ENCODE peak calls at places on chromosomes 4 and X, in eight cellular contexts. One of them, this sample, is unnamed. For H3K4me1, the result is how much of the 10 kb centered on the place peaks cover.

GRCh38 chr4:169682360-169683047 is 62.1 kb downstream of the CLCN3 start:
- DNase-seq in OCI-LY7: no peak
- DNase-seq in ovary: no peak
- DNase-seq in colonic mucosa: no peak
- DNase-seq in CD4-positive, CD25-positive, alpha-beta regulatory T cell: no peak
- DNase-seq in uterus: no peak
- DNase-seq in tibial nerve: no peak
- DNase-seq in fibroblast of lung: no peak
- DNase-seq in this sample: no peak

GRCh38 chr4:44660396-44660795 is 9.0 kb upstream of the YIPF7 start:
- DNase-seq in OCI-LY7: no peak
- DNase-seq in ovary: no peak
- DNase-seq in colonic mucosa: no peak
- DNase-seq in CD4-positive, CD25-positive, alpha-beta regulatory T cell: no peak
- DNase-seq in uterus: no peak
- DNase-seq in tibial nerve: no peak
- DNase-seq in fibroblast of lung: no peak
- DNase-seq in this sample: no peak

GRCh38 chr4:10053635-10054453 is 32.5 kb upstream of the SLC2A9 start:
- DNase-seq in OCI-LY7: no peak
- DNase-seq in ovary: no peak
- DNase-seq in colonic mucosa: no peak
- DNase-seq in CD4-positive, CD25-positive, alpha-beta regulatory T cell: no peak
- DNase-seq in uterus: no peak
- DNase-seq in tibial nerve: no peak
- DNase-seq in fibroblast of lung: no peak
- DNase-seq in this sample: no peak

GRCh38 chrX:101507372-101507771 is 22.1 kb downstream of the ARMCX4 start:
- DNase-seq in OCI-LY7: no peak
- DNase-seq in ovary: no peak
- DNase-seq in colonic mucosa: no peak
- DNase-seq in CD4-positive, CD25-positive, alpha-beta regulatory T cell: no peak
- DNase-seq in uterus: no peak
- DNase-seq in tibial nerve: no peak
- DNase-seq in fibroblast of lung: no peak
- DNase-seq in this sample: no peak

GRCh38 chr4:183241771-183242170 is 78.3 kb downstream of the CLDN22 start:
- DNase-seq in OCI-LY7: no peak
- DNase-seq in ovary: no peak
- DNase-seq in colonic mucosa: no peak
- DNase-seq in CD4-positive, CD25-positive, alpha-beta regulatory T cell: no peak
- DNase-seq in uterus: no peak
- DNase-seq in tibial nerve: no peak
- DNase-seq in fibroblast of lung: peak
- DNase-seq in this sample: no peak

GRCh38 chrX:22467571-22467970 is 194.9 kb downstream of the CBLL2 start:
- DNase-seq in OCI-LY7: no peak
- DNase-seq in ovary: no peak
- DNase-seq in colonic mucosa: no peak
- DNase-seq in CD4-positive, CD25-positive, alpha-beta regulatory T cell: no peak
- DNase-seq in uterus: no peak
- DNase-seq in tibial nerve: no peak
- DNase-seq in fibroblast of lung: no peak
- DNase-seq in this sample: no peak

GRCh38 chrX:111543212-111543762 is 31.8 kb downstream of the SERTM2 start:
- DNase-seq in OCI-LY7: no peak
- DNase-seq in ovary: no peak
- DNase-seq in colonic mucosa: no peak
- DNase-seq in CD4-positive, CD25-positive, alpha-beta regulatory T cell: no peak
- DNase-seq in uterus: no peak
- DNase-seq in tibial nerve: no peak
- DNase-seq in fibroblast of lung: no peak
- DNase-seq in this sample: no peak

GRCh38 chr4:72358483-72358882 is 210.5 kb downstream of the ADAMTS3 start:
- DNase-seq in OCI-LY7: no peak
- DNase-seq in ovary: no peak
- DNase-seq in colonic mucosa: no peak
- DNase-seq in CD4-positive, CD25-positive, alpha-beta regulatory T cell: no peak
- DNase-seq in uterus: no peak
- DNase-seq in tibial nerve: no peak
- DNase-seq in fibroblast of lung: no peak
- DNase-seq in this sample: no peak

GRCh38 chrX:130401415-130402210 is at the start of gene RBMX2:
- DNase-seq in OCI-LY7: peak
- DNase-seq in ovary: peak
- DNase-seq in colonic mucosa: peak
- DNase-seq in CD4-positive, CD25-positive, alpha-beta regulatory T cell: peak
- DNase-seq in uterus: peak
- DNase-seq in tibial nerve: peak
- DNase-seq in fibroblast of lung: peak
- DNase-seq in this sample: peak

DNA sequence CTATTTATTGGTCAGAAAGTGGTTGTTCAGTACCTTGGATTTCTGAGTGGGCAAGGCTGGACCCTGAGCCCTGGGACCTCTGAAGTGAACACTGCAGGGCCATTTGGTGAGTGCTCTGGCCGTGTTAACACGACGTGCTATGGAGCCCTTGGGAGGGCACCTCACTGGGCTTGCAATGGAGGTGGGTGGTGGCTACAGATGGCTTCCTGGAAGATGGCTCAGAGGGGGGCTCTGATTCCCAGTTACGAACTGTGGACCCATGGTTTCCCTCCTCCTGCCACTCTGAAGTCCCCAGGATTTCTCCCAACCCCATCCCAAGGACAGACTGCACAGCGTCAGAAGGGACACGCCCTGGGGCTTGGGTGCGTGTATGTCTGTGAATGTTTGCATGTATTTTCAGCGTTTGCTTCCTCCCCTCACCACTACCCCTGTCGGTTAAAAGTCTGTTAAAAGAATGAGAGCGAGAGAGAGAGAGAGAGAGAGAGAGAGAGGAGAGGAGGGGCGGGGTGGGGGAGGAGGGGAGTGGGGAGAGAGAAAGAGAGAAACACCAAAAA is 3.7 kb upstream of the RHOH start:
- DNase-seq in OCI-LY7: peak
- DNase-seq in ovary: no peak
- DNase-seq in colonic mucosa: no peak
- DNase-seq in CD4-positive, CD25-positive, alpha-beta regulatory T cell: peak
- DNase-seq in uterus: no peak
- DNase-seq in tibial nerve: no peak
- DNase-seq in fibroblast of lung: no peak
- DNase-seq in this sample: no peak
- H3K4me1 ChIP-seq in OCI-LY7: half or more
- H3K4me1 ChIP-seq in ovary: under half
- H3K4me1 ChIP-seq in colonic mucosa: under half
- H3K4me1 ChIP-seq in CD4-positive, CD25-positive, alpha-beta regulatory T cell: under half
- H3K4me1 ChIP-seq in uterus: under half
- H3K4me1 ChIP-seq in tibial nerve: under half
- H3K4me1 ChIP-seq in fibroblast of lung: under half
- H3K4me1 ChIP-seq in this sample: under half

GRCh38 chr4:153556441-153556815 is 90.3 kb downstream of the TMEM131L start:
- DNase-seq in OCI-LY7: no peak
- DNase-seq in ovary: no peak
- DNase-seq in colonic mucosa: no peak
- DNase-seq in CD4-positive, CD25-positive, alpha-beta regulatory T cell: no peak
- DNase-seq in uterus: no peak
- DNase-seq in tibial nerve: no peak
- DNase-seq in fibroblast of lung: no peak
- DNase-seq in this sample: no peak
- H3K27ac ChIP-seq in OCI-LY7: no peak
- H3K27ac ChIP-seq in ovary: no peak
- H3K27ac ChIP-seq in colonic mucosa: no peak
- H3K27ac ChIP-seq in CD4-positive, CD25-positive, alpha-beta regulatory T cell: no peak
- H3K27ac ChIP-seq in uterus: peak
- H3K27ac ChIP-seq in tibial nerve: no peak
- H3K27ac ChIP-seq in fibroblast of lung: no peak
- H3K27ac ChIP-seq in this sample: peak

GRCh38 chr4:68907230-68907629 is 44.4 kb downstream of the UGT2A3 start:
- DNase-seq in OCI-LY7: no peak
- DNase-seq in ovary: no peak
- DNase-seq in colonic mucosa: no peak
- DNase-seq in CD4-positive, CD25-positive, alpha-beta regulatory T cell: no peak
- DNase-seq in uterus: no peak
- DNase-seq in tibial nerve: no peak
- DNase-seq in fibroblast of lung: peak
- DNase-seq in this sample: no peak
- H3K4me1 ChIP-seq in OCI-LY7: under half
- H3K4me1 ChIP-seq in ovary: under half
- H3K4me1 ChIP-seq in colonic mucosa: under half
- H3K4me1 ChIP-seq in CD4-positive, CD25-positive, alpha-beta regulatory T cell: under half
- H3K4me1 ChIP-seq in uterus: under half
- H3K4me1 ChIP-seq in tibial nerve: under half
- H3K4me1 ChIP-seq in fibroblast of lung: under half
- H3K4me1 ChIP-seq in this sample: under half

DNA sequence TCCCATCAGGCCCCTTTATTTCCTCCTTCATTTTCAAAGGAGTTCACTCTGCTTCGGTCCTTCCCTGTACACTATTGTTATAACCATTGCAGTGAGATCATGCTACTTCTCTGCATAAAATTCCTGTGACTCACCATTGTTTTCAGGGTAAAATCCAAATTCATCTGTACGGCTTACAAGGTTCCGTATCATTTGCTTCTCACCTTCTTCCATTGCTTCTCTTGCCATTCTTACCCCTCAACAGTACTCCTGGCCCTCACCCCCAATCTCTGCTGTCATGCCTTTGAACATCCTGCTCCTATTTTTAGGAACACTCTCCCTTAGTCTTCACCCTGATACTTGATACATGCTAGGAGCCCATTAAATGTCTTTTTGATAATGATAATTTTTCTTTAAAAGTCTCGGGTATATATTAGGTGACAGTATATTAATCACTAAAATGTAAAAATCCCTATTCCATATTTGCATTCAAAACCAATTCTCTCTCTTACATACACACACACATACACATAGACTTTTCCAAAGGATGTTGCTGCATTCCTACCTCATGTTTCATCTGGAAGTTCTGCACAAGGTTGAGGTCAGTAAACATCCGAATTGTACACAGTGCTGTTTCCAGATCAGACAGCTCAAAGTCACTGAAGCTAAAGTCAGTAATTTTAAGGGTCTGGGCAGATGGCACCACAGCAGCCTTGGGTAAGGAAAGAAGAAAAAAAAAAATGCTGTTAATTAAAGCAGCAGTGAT is 103.4 kb downstream of the PDE5A start:
- DNase-seq in OCI-LY7: no peak
- DNase-seq in ovary: no peak
- DNase-seq in colonic mucosa: no peak
- DNase-seq in CD4-positive, CD25-positive, alpha-beta regulatory T cell: no peak
- DNase-seq in uterus: no peak
- DNase-seq in tibial nerve: no peak
- DNase-seq in fibroblast of lung: peak
- DNase-seq in this sample: no peak
- H3K27ac ChIP-seq in OCI-LY7: no peak
- H3K27ac ChIP-seq in ovary: no peak
- H3K27ac ChIP-seq in colonic mucosa: peak
- H3K27ac ChIP-seq in CD4-positive, CD25-positive, alpha-beta regulatory T cell: no peak
- H3K27ac ChIP-seq in uterus: peak
- H3K27ac ChIP-seq in tibial nerve: no peak
- H3K27ac ChIP-seq in fibroblast of lung: peak
- H3K27ac ChIP-seq in this sample: no peak

DNA sequence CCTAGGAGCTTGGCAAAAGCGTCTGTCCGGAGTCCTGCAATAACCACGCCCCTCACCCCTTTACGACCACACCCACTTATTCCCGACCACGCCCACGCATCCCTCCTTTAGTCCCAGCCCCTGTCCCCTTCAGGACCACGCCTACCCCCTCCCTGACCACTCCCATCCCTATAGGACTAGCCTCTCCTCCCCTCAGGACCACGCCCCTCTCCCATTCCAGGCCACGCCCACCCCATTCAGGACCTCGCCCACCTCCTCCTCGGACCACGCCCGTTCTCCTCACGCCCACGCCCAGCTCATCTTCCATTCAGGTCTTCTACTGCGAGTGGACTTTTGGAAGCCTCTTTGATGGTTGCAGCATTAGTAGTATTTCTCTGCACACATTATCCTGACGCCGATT is 131.2 kb upstream of the STX18 start:
- DNase-seq in OCI-LY7: peak
- DNase-seq in ovary: no peak
- DNase-seq in colonic mucosa: peak
- DNase-seq in CD4-positive, CD25-positive, alpha-beta regulatory T cell: no peak
- DNase-seq in uterus: peak
- DNase-seq in tibial nerve: no peak
- DNase-seq in fibroblast of lung: peak
- DNase-seq in this sample: no peak
- H3K4me1 ChIP-seq in OCI-LY7: under half
- H3K4me1 ChIP-seq in ovary: under half
- H3K4me1 ChIP-seq in colonic mucosa: under half
- H3K4me1 ChIP-seq in CD4-positive, CD25-positive, alpha-beta regulatory T cell: under half
- H3K4me1 ChIP-seq in uterus: under half
- H3K4me1 ChIP-seq in tibial nerve: under half
- H3K4me1 ChIP-seq in fibroblast of lung: under half
- H3K4me1 ChIP-seq in this sample: under half

GRCh38 chr4:674172-675035 is at the start of the genes ATP5ME and MYL5:
- DNase-seq in OCI-LY7: peak
- DNase-seq in ovary: peak
- DNase-seq in colonic mucosa: peak
- DNase-seq in CD4-positive, CD25-positive, alpha-beta regulatory T cell: peak
- DNase-seq in uterus: peak
- DNase-seq in tibial nerve: peak
- DNase-seq in fibroblast of lung: peak
- DNase-seq in this sample: peak

GRCh38 chr4:673349-674091 is 556 bp downstream of the ATP5ME start:
- DNase-seq in OCI-LY7: peak
- DNase-seq in ovary: no peak
- DNase-seq in colonic mucosa: peak
- DNase-seq in CD4-positive, CD25-positive, alpha-beta regulatory T cell: no peak
- DNase-seq in uterus: no peak
- DNase-seq in tibial nerve: peak
- DNase-seq in fibroblast of lung: no peak
- DNase-seq in this sample: no peak

GRCh38 chr4:675980-676870 is 1.9 kb downstream of the MYL5 start:
- DNase-seq in OCI-LY7: peak
- DNase-seq in ovary: no peak
- DNase-seq in colonic mucosa: no peak
- DNase-seq in CD4-positive, CD25-positive, alpha-beta regulatory T cell: no peak
- DNase-seq in uterus: no peak
- DNase-seq in tibial nerve: no peak
- DNase-seq in fibroblast of lung: no peak
- DNase-seq in this sample: no peak

GRCh38 chr4:676871-677235 is 2.5 kb downstream of the MYL5 start:
- DNase-seq in OCI-LY7: peak
- DNase-seq in ovary: no peak
- DNase-seq in colonic mucosa: no peak
- DNase-seq in CD4-positive, CD25-positive, alpha-beta regulatory T cell: no peak
- DNase-seq in uterus: no peak
- DNase-seq in tibial nerve: no peak
- DNase-seq in fibroblast of lung: no peak
- DNase-seq in this sample: no peak

GRCh38 chr4:675036-675804 is 878 bp downstream of the MYL5 start:
- DNase-seq in OCI-LY7: peak
- DNase-seq in ovary: peak
- DNase-seq in colonic mucosa: no peak
- DNase-seq in CD4-positive, CD25-positive, alpha-beta regulatory T cell: no peak
- DNase-seq in uterus: no peak
- DNase-seq in tibial nerve: no peak
- DNase-seq in fibroblast of lung: no peak
- DNase-seq in this sample: no peak
- H3K27ac ChIP-seq in OCI-LY7: peak
- H3K27ac ChIP-seq in ovary: peak
- H3K27ac ChIP-seq in colonic mucosa: peak
- H3K27ac ChIP-seq in CD4-positive, CD25-positive, alpha-beta regulatory T cell: peak
- H3K27ac ChIP-seq in uterus: peak
- H3K27ac ChIP-seq in tibial nerve: peak
- H3K27ac ChIP-seq in fibroblast of lung: peak
- H3K27ac ChIP-seq in this sample: peak

GRCh38 chr4:98482503-98482846 is 175.9 kb downstream of the TSPAN5 start:
- DNase-seq in OCI-LY7: no peak
- DNase-seq in ovary: no peak
- DNase-seq in colonic mucosa: no peak
- DNase-seq in CD4-positive, CD25-positive, alpha-beta regulatory T cell: no peak
- DNase-seq in uterus: no peak
- DNase-seq in tibial nerve: no peak
- DNase-seq in fibroblast of lung: no peak
- DNase-seq in this sample: no peak
- H3K4me1 ChIP-seq in OCI-LY7: under half
- H3K4me1 ChIP-seq in ovary: under half
- H3K4me1 ChIP-seq in colonic mucosa: under half
- H3K4me1 ChIP-seq in CD4-positive, CD25-positive, alpha-beta regulatory T cell: under half
- H3K4me1 ChIP-seq in uterus: under half
- H3K4me1 ChIP-seq in tibial nerve: under half
- H3K4me1 ChIP-seq in fibroblast of lung: under half
- H3K4me1 ChIP-seq in this sample: under half

This sample was measured in right atrium auricular region.